ENCODE peak calls at places on chromosomes 7 and 10, in seven cellular contexts. G is SK-N-SH, T is HepG2, J is H1, N is K562, U is HCT116, P is GM12878. E is an unnamed sample.

GRCh38 chr10:64011871-64012714 is 490.9 kb downstream of the REEP3 start:
- DNase-seq in J (no peak), P (no peak), G (no peak), U (no peak), T (no peak), N (no peak), E (no peak)

GRCh38 chr7:111796671-111797070 is 234.4 kb upstream of the IMMP2L start:
- DNase-seq in T (no peak), G (no peak), P (no peak), J (no peak), U (peak; percentile 27), N (no peak), E (peak; percentile 10)

GRCh38 chr10:119104653-119105024 is 726 bp downstream of the DENND10 start:
- DNase-seq in J (no peak), U (no peak), N (no peak), G (no peak), P (no peak), T (no peak), E (no peak)

GRCh38 chr7:112080441-112080840 is 125.8 kb downstream of the DOCK4 start:
- DNase-seq in N (no peak), P (peak; percentile 89), U (no peak), G (no peak), T (peak; percentile 47), J (no peak), E (no peak)

GRCh38 chr7:143013473-143013872 is 13.5 kb downstream of the OR9A2 start:
- DNase-seq in N (no peak), G (no peak), U (no peak), T (no peak), P (no peak), J (no peak), E (no peak)

GRCh38 chr7:13641699-13642098 is 347.8 kb downstream of the ETV1 start:
- DNase-seq in N (no peak), T (no peak), G (no peak), U (no peak), J (no peak), P (no peak), E (peak; percentile 64)

GRCh38 chr10:78777466-78778256 is 291.1 kb upstream of the ZMIZ1 start:
- DNase-seq in J (no peak), U (no peak), P (no peak), N (no peak), T (no peak), G (peak; percentile 64), E (peak; percentile 67)

GRCh38 chr10:5840314-5841307 is 27.4 kb upstream of the GDI2 start:
- DNase-seq in G (no peak), T (peak; percentile 73), U (no peak), P (peak; percentile 59), N (no peak), J (no peak), E (no peak)

GRCh38 chr7:50733552-50733951 is 49.1 kb downstream of the GRB10 start:
- DNase-seq in G (no peak), N (no peak), U (no peak), T (peak; percentile 34), J (no peak), P (no peak), E (peak; percentile 81)

GRCh38 chr10:73803680-73804286 is 7.6 kb downstream of the NDST2 start:
- DNase-seq in N (no peak), T (no peak), G (no peak), U (no peak), P (peak; percentile 81), J (no peak), E (no peak)

GRCh38 chr10:104937528-104937927 is 296.4 kb downstream of the SORCS3 start:
- DNase-seq in J (no peak), G (no peak), N (no peak), T (peak; percentile 7), U (peak; percentile 93), P (no peak), E (no peak)

GRCh38 chr7:916291-916941 is 38.1 kb downstream of the ADAP1 start:
- DNase-seq in G (peak; percentile 90), U (no peak), P (no peak), T (no peak), N (no peak), J (no peak), E (peak; percentile 35)

GRCh38 chr10:44908071-44908709 is 2.9 kb upstream of the TMEM72 start:
- DNase-seq in G (no peak), N (no peak), T (no peak), P (no peak), J (no peak), U (no peak), E (peak; percentile 87)

GRCh38 chr10:21750424-21750823 is 216.4 kb downstream of the MLLT10 start:
- DNase-seq in T (no peak), G (no peak), N (no peak), U (no peak), J (no peak), P (no peak), E (no peak)

GRCh38 chr10:21754410-21755011 is 220.5 kb downstream of the MLLT10 start:
- DNase-seq in P (no peak), T (peak; percentile 84), G (peak; percentile 65), J (no peak), N (no peak), U (no peak), E (no peak)

GRCh38 chr10:21753497-21754270 is 219.7 kb downstream of the MLLT10 start:
- DNase-seq in N (no peak), G (no peak), U (no peak), P (no peak), T (no peak), J (no peak), E (no peak)

GRCh38 chr10:21749788-21750187 is 215.8 kb downstream of the MLLT10 start:
- DNase-seq in P (no peak), J (no peak), T (no peak), N (no peak), U (no peak), G (no peak), E (no peak)

DNA sequence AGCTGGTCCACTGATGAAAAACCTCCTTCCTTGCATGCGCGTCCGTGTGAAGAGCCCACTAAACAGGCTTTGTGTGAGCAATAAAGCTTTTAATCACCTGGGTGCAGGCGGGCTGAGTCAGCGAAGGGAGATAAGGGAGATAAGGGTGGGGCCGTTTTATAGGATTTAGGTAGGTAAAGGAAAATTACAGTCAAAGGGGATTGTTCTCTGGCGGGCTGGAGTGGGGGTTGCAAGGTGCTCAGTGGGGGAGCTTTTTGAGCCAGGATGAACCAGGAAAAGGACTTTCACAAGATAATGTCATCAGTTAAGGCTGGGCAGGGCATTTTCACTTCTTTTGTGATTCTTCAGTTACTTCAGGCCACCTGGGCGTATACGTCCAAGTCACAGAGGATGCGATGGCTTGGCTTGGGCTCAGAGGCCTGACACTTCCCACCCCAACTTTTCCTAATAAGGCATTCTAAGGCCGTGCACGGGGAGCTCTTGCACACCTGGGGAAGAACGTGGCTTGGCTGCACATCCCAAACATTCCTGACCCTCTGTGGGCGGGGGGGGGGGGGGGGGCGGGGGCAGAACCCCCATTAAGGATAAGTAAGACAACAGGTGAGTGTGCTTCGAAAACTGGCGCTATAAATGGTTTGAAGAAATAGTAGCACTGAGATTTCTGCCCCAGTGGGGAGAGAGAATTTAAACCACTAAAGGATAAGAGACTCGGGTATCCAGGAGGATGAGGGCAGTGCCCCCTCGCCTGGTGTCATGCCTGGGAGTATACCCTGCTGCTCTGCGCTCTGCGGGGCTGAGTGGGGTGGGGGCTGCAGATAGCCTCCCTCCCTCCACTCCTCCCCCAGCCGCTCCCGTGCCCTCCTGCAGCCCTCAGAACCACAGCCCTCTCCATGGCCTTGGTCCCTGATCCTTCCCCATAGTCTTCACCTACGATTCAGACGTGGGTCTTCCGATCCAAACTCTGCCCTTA is 217.6 kb downstream of the MLLT10 start:
- DNase-seq in P (no peak), N (no peak), T (no peak), G (no peak), J (peak; percentile 66), U (peak; percentile 44), E (no peak)
- TF ChIP-seq JUND in P (no peak), N (peak; percentile 72), T (no peak), G (no peak), J (no peak), U (peak; percentile 61), E (no peak)

GRCh38 chr7:41931263-41931646 is 228.4 kb upstream of the INHBA start:
- DNase-seq in J (no peak), U (no peak), T (no peak), P (no peak), G (no peak), N (no peak), E (no peak)

GRCh38 chr7:41938371-41938770 is 235.5 kb upstream of the INHBA start:
- DNase-seq in J (no peak), T (no peak), N (no peak), U (no peak), G (no peak), P (no peak), E (no peak)

GRCh38 chr7:41928781-41929180 is 225.9 kb upstream of the INHBA start:
- DNase-seq in U (no peak), T (no peak), J (no peak), N (no peak), P (no peak), G (no peak), E (no peak)

GRCh38 chr7:41930538-41931262 is 227.8 kb upstream of the INHBA start:
- DNase-seq in T (no peak), N (no peak), P (no peak), U (no peak), J (no peak), G (no peak), E (no peak)

DNA sequence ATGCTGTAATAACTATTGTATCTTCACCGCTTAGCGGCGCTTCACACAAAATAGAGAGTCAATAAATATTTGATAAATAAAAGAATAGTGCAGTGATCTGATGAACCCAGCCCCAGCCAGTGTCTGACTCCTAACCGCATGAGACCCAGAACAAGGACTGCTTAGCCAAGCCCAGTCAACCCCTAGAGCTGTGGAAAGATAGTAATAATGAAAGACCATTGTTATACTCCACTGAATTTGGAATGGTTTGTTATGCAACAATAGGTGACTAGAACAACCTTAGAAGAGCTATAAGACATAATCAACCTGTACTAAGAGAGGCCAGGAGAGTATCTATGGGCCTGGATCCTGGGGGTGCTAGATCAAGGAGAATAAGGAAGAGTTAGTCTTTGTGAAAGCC is 230.5 kb upstream of the INHBA start:
- DNase-seq in N (no peak), G (no peak), J (no peak), U (no peak), P (no peak), T (no peak), E (no peak)
- TF ChIP-seq JUND in N (no peak), G (no peak), J (no peak), U (no peak), P (no peak), T (no peak), E (no peak)

GRCh38 chr7:2260820-2261219 is 18.8 kb downstream of the NUDT1 start:
- DNase-seq in J (no peak), G (peak; percentile 90), U (no peak), P (no peak), N (no peak), T (no peak), E (peak; percentile 80)
- TF ChIP-seq JUND in J (no peak), G (no peak), U (no peak), P (no peak), N (no peak), T (no peak), E (no peak)

DNA sequence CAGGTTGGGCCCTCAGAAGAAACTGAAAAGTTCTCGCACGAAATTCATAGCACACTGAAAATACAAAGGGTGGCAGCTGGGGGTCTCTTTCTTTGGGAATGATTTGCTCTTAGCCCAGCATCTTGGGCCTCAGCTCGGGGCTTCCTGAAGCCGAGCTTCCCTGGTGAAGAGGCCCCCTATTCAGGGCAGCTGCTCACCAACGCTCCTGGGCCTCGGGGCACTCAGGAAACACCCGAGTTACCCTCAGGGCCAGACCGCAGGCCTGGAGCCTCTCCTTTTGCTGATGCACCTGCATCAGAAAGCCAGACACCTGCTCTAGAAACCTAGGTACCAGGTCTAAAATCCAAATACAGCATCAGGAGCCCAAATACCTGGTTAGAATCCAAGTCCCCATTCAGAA is 85.5 kb downstream of the PTPRE start:
- DNase-seq in P (no peak), J (no peak), U (no peak), G (no peak), N (no peak), T (no peak), E (no peak)
- TF ChIP-seq JUND in P (no peak), J (no peak), U (no peak), G (no peak), N (no peak), T (no peak), E (no peak)